ENCODE peak calls at places on chromosomes 6 and 20, in five cellular contexts. O is stomach, D is uterus, I is fibroblast of mammary gland, C is GM13976. V is an unnamed sample.

GRCh38 chr20:8032499-8032898 is 12.9 kb upstream of the TMX4 start:
- DNase-seq in O (no peak), D (no peak), I (no peak), C (no peak), V (no peak)

GRCh38 chr6:15297895-15298590 is 52.2 kb downstream of the JARID2 start:
- DNase-seq in O (no peak), D (no peak), I (peak; percentile 55), C (no peak), V (no peak)

GRCh38 chr6:25652007-25652515 is at the start of gene SCGN:
- DNase-seq in O (peak; percentile 57), D (no peak), I (peak; percentile 60), C (peak; percentile 56), V (no peak)

GRCh38 chr6:144083172-144083571 is 12.2 kb downstream of the SF3B5 start:
- DNase-seq in O (no peak), D (no peak), I (no peak), C (peak; percentile 31), V (no peak)

GRCh38 chr6:9252784-9253183 is 817.4 kb upstream of the SLC35B3 start:
- DNase-seq in O (no peak), D (no peak), I (no peak), C (no peak), V (no peak)

GRCh38 chr6:132820629-132821381 is 6.4 kb downstream of the RPS12 start:
- DNase-seq in O (no peak), D (no peak), I (peak; percentile 42), C (no peak), V (no peak)

GRCh38 chr6:52361347-52361944 is 505 bp upstream of the PAQR8 start:
- DNase-seq in O (no peak), D (peak; percentile 38), I (peak; percentile 54), C (peak; percentile 46), V (peak; percentile 35)

GRCh38 chr6:36925809-36926208 is 28.7 kb upstream of the PI16 start:
- DNase-seq in O (no peak), D (no peak), I (no peak), C (peak; percentile 56), V (no peak)

GRCh38 chr6:11828185-11828897 is 49.7 kb upstream of the ADTRP start:
- DNase-seq in O (no peak), D (no peak), I (no peak), C (peak; percentile 49), V (no peak)

GRCh38 chr6:39189915-39190544 is 39.2 kb downstream of the KCNK5 start:
- DNase-seq in O (peak; percentile 72), D (no peak), I (no peak), C (peak; percentile 74), V (no peak)

GRCh38 chr6:69487688-69488087 is 309.1 kb downstream of the LMBRD1 start:
- DNase-seq in O (no peak), D (no peak), I (no peak), C (no peak), V (no peak)
- TF ChIP-seq CTCF in O (no peak), D (no peak), I (peak; percentile 20), C (no peak), V (no peak)

DNA sequence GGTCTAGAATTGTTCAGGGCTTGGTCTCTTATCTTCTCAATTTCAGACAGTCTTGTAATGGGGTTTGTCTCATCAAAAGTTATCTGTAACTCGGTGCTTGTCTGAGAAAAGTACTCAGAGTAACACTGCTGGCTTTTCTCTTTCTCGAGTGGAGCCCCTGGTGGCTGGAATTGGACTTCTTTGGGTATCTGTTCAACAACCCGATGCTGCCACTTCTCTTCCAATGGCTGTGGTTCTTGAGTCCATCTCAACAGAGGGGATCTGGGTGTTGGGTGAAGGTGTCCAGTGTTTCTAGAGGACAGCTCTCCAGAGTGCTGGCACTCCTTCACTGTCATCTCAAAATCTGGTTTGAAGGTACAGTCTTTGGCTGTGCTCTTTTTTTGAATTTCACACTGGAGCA is 24.6 kb downstream of the DST start:
- DNase-seq in O (no peak), D (no peak), I (no peak), C (no peak), V (no peak)
- TF ChIP-seq CTCF in O (no peak), D (no peak), I (peak; percentile 30), C (no peak), V (no peak)

GRCh38 chr6:56891754-56892153 is 63.2 kb upstream of the BEND6 start:
- DNase-seq in O (no peak), D (no peak), I (peak; percentile 49), C (no peak), V (no peak)
- TF ChIP-seq CTCF in O (no peak), D (no peak), I (peak; percentile 4), C (no peak), V (no peak)

GRCh38 chr6:79666633-79667032 is 35.5 kb downstream of the SH3BGRL2 start:
- DNase-seq in O (no peak), D (no peak), I (no peak), C (no peak), V (no peak)

GRCh38 chr6:79669766-79670165 is 38.6 kb downstream of the SH3BGRL2 start:
- DNase-seq in O (no peak), D (no peak), I (no peak), C (no peak), V (no peak)

GRCh38 chr6:79670789-79671188 is 39.7 kb downstream of the SH3BGRL2 start:
- DNase-seq in O (no peak), D (no peak), I (no peak), C (no peak), V (no peak)

GRCh38 chr6:79668381-79668780 is 37.3 kb downstream of the SH3BGRL2 start:
- DNase-seq in O (no peak), D (no peak), I (no peak), C (no peak), V (no peak)

GRCh38 chr6:79665725-79666551 is 34.8 kb downstream of the SH3BGRL2 start:
- DNase-seq in O (no peak), D (no peak), I (no peak), C (no peak), V (no peak)
- TF ChIP-seq CTCF in O (no peak), D (no peak), I (no peak), C (no peak), V (no peak)

GRCh38 chr20:50153500-50154377 is at the start of gene PEDS1:
- DNase-seq in O (peak; percentile 94), D (peak; percentile 86), I (peak; percentile 84), C (peak; percentile 99), V (peak; percentile 83)

GRCh38 chr20:50149481-50150254 is 3.9 kb downstream of the PEDS1 start:
- DNase-seq in O (no peak), D (no peak), I (no peak), C (no peak), V (no peak)

GRCh38 chr20:50153153-50153499 is 397 bp downstream of the PEDS1 start:
- DNase-seq in O (no peak), D (peak; percentile 46), I (no peak), C (no peak), V (no peak)

GRCh38 chr20:50151034-50151743 is 2.3 kb downstream of the PEDS1 start:
- DNase-seq in O (peak; percentile 73), D (no peak), I (peak; percentile 72), C (no peak), V (no peak)

DNA sequence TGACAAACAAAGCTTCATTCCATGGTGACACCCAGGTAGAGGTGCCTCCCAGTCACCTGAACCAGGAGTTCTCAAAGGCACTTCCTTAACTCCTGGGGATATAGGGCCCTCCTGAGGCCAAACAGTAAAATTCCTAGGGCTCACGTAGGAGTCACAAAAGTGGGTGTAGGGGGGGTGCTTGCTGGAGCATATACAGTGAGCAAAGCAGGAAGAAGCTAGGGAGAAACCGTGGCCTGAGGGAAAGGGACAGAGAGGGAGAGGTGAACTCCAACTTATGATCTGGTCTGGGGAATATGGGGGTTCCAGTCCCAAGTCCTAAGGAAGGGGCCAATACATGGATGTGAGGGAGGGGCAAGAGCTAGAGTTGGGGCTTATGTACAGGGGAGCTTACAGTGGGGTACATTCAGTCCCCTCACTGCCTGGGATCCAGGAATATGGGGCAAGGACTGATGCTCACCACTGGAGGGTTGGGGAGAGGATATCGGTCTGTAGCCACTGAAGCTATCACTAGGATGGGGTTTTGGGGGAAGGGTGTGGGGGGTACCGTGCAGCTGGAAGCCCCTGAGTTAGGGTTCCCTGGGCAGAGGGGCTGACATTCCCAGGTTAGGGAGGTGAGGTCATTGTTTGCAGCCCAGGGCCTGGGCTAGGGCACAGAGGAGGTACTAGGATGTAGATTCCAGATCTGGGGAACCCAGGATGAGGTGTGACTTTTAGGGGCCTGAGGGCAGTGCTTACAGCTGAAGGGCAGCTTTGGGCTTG is 950 bp downstream of the PEDS1 start:
- DNase-seq in O (no peak), D (no peak), I (no peak), C (no peak), V (no peak)
- TF ChIP-seq CTCF in O (peak; percentile 15), D (no peak), I (no peak), C (peak; percentile 5), V (no peak)

V was measured in natural killer cell.